ENCODE peak calls at places on chromosomes 4 and X, in nine cellular contexts. B is LoVo; Z is iPS-NIHi11; O is ecto neural progenitor cell; P is activated CD8-positive, alpha-beta memory T cell treated with anti-CD3 and anti-CD28 coated beads for 1 hour; F is brain microvascular endothelial cell; J is EH; I is GM12865; N is stimulated activated CD4-positive, alpha-beta T cell treated with anti-CD3 and anti-CD28 coated beads, TNF-alpha, amount 100 ng/mL, for 4 hours. A is an unnamed sample.

GRCh38 chr4:42568610-42569207 is 88.2 kb downstream of the ATP8A1 start:
- DNase-seq in F (peak; percentile 69), Z (peak; percentile 60), O (peak; percentile 53), P (peak; percentile 31), B (peak; percentile 70), J (peak; percentile 59), N (no peak), I (peak; percentile 85), A (peak; percentile 53)

GRCh38 chrX:46375831-46376230 is 169.4 kb downstream of the ZNF674 start:
- DNase-seq in I (no peak), N (no peak), F (no peak), O (no peak), Z (no peak), J (no peak), B (peak; percentile 22), P (no peak), A (no peak)

GRCh38 chr4:2333916-2334644 is 72.2 kb upstream of the MXD4 start:
- DNase-seq in I (no peak), B (no peak), N (no peak), O (peak; percentile 48), Z (no peak), P (no peak), F (no peak), J (no peak), A (no peak)

GRCh38 chrX:13219990-13220764 is 99.7 kb downstream of the ATXN3L start:
- DNase-seq in I (no peak), Z (no peak), P (no peak), N (no peak), O (no peak), F (peak; percentile 25), J (peak; percentile 51), B (peak; percentile 6), A (no peak)

GRCh38 chrX:70444326-70445196 is at the start of gene DLG3:
- DNase-seq in Z (peak; percentile 73), F (no peak), O (peak; percentile 74), I (no peak), N (no peak), B (no peak), P (no peak), J (peak; percentile 69), A (peak; percentile 16)

GRCh38 chr4:22487333-22487732 is 28.5 kb downstream of the ADGRA3 start:
- DNase-seq in I (peak; percentile 21), O (no peak), F (no peak), P (no peak), B (no peak), N (no peak), J (no peak), Z (no peak), A (no peak)

GRCh38 chrX:119537487-119537886 is 27.7 kb downstream of the STEEP1 start:
- DNase-seq in P (no peak), J (no peak), F (no peak), O (no peak), I (no peak), B (no peak), Z (no peak), N (no peak), A (no peak)

GRCh38 chrX:28586891-28587635 is at the start of gene IL1RAPL1:
- DNase-seq in P (no peak), O (no peak), B (peak; percentile 12), I (peak; percentile 3), J (peak; percentile 23), N (no peak), Z (no peak), F (peak; percentile 56), A (no peak)

GRCh38 chr4:126268106-126268505 is 953.4 kb downstream of the FAT4 start:
- DNase-seq in O (no peak), Z (no peak), I (no peak), F (no peak), B (no peak), P (no peak), J (peak; percentile 15), N (no peak), A (no peak)

GRCh38 chrX:131895002-131895401 is 128.1 kb upstream of the STK26 start:
- DNase-seq in I (no peak), F (peak; percentile 12), B (no peak), Z (no peak), O (no peak), N (no peak), P (no peak), J (no peak), A (no peak)

GRCh38 chr4:140094701-140095420 is 59.1 kb downstream of the MAML3 start:
- DNase-seq in B (no peak), J (no peak), O (no peak), N (peak; percentile 30), P (peak; percentile 27), I (no peak), F (no peak), Z (peak; percentile 47), A (no peak)

GRCh38 chr4:89069481-89069880 is 12.5 kb upstream of the FAM13A start:
- DNase-seq in F (no peak), Z (no peak), O (no peak), I (peak; percentile 45), B (no peak), J (no peak), N (no peak), P (no peak), A (no peak)

GRCh38 chrX:3639236-3639635 is 74.2 kb downstream of the PRKX start:
- DNase-seq in N (no peak), J (no peak), Z (no peak), I (peak; percentile 31), P (no peak), B (no peak), F (no peak), O (no peak), A (no peak)

GRCh38 chrX:13357925-13358324 is 38.1 kb upstream of the ATXN3L start:
- DNase-seq in Z (no peak), P (no peak), B (no peak), O (peak; percentile 53), N (no peak), F (peak; percentile 47), I (no peak), J (peak; percentile 59), A (no peak)

GRCh38 chrX:86806786-86807185 is 658.5 kb downstream of the DACH2 start:
- DNase-seq in Z (peak; percentile 21), N (no peak), O (no peak), F (peak; percentile 2), J (no peak), P (no peak), B (peak; percentile 1), I (peak; percentile 1), A (peak; percentile 20)

GRCh38 chrX:122565952-122566351 is 618.1 kb upstream of the GRIA3 start:
- DNase-seq in I (no peak), P (no peak), B (no peak), O (no peak), J (peak; percentile 98), F (peak; percentile 85), Z (no peak), N (no peak), A (no peak)

GRCh38 chr4:149964001-149964400 is 114.2 kb upstream of the DCLK2 start:
- DNase-seq in P (no peak), O (no peak), Z (no peak), N (no peak), B (no peak), I (no peak), F (no peak), J (no peak), A (no peak)

GRCh38 chr4:175791221-175791620 is 20.8 kb downstream of the GPM6A start:
- DNase-seq in I (no peak), F (no peak), J (no peak), P (no peak), O (no peak), B (no peak), Z (no peak), N (no peak), A (no peak)

GRCh38 chr4:183858011-183858615 is 47.0 kb upstream of the STOX2 start:
- DNase-seq in F (no peak), P (no peak), Z (peak; percentile 28), N (no peak), O (peak; percentile 75), B (no peak), J (no peak), I (no peak), A (no peak)

GRCh38 chr4:36351082-36351666 is 69.8 kb downstream of the DTHD1 start:
- DNase-seq in J (no peak), O (peak; percentile 64), P (peak; percentile 59), N (peak; percentile 46), F (peak; percentile 16), B (peak; percentile 50), Z (peak; percentile 40), I (peak; percentile 81), A (peak; percentile 30)

GRCh38 chrX:45622538-45622937 is 421.9 kb upstream of the DIPK2B start:
- DNase-seq in P (no peak), F (no peak), N (no peak), O (no peak), I (no peak), Z (no peak), B (no peak), J (peak; percentile 81), A (no peak)

GRCh38 chr4:748461-748860 is 42.8 kb downstream of the PCGF3 start:
- DNase-seq in F (no peak), B (no peak), J (no peak), P (no peak), O (no peak), I (no peak), Z (no peak), N (no peak), A (no peak)

GRCh38 chr4:4762909-4763814 is 96.3 kb upstream of the MSX1 start:
- DNase-seq in Z (peak; percentile 43), N (no peak), I (peak; percentile 94), J (peak; percentile 87), B (no peak), O (peak; percentile 67), F (peak; percentile 52), P (no peak), A (peak; percentile 82)

GRCh38 chr4:152928286-152928685 is 7.8 kb upstream of the FHDC1 start:
- DNase-seq in I (no peak), J (no peak), P (no peak), O (no peak), F (no peak), Z (no peak), N (no peak), B (no peak), A (no peak)

GRCh38 chr4:98399915-98400314 is 138.7 kb downstream of the RAP1GDS1 start:
- DNase-seq in Z (no peak), O (no peak), F (no peak), B (no peak), J (no peak), P (no peak), N (no peak), I (no peak), A (no peak)

GRCh38 chrX:49246541-49246940 is 11.3 kb downstream of the CCDC22 start:
- DNase-seq in O (no peak), Z (no peak), B (no peak), I (no peak), J (no peak), F (no peak), N (no peak), P (no peak), A (no peak)

GRCh38 chrX:148135738-148136137 is 154.6 kb downstream of the FMR1NB start:
- DNase-seq in N (no peak), O (no peak), Z (no peak), F (no peak), I (no peak), B (no peak), P (no peak), J (no peak), A (no peak)

GRCh38 chrX:118271770-118272169 is 74.1 kb upstream of the WDR44 start:
- DNase-seq in B (no peak), F (peak; percentile 16), O (no peak), P (no peak), I (no peak), N (no peak), Z (no peak), J (no peak), A (no peak)

GRCh38 chrX:125407314-125407713 is 87.6 kb downstream of the TEX13C start:
- DNase-seq in B (no peak), O (no peak), J (no peak), Z (no peak), P (no peak), I (no peak), N (no peak), F (no peak), A (no peak)

GRCh38 chrX:127708155-127708554 is 344.0 kb downstream of the ACTRT1 start:
- DNase-seq in O (no peak), F (no peak), Z (no peak), J (no peak), I (no peak), P (no peak), N (no peak), B (peak; percentile 6), A (no peak)

GRCh38 chr4:1207603-1208265 is 35.4 kb upstream of the SPON2 start:
- DNase-seq in J (peak; percentile 53), I (no peak), N (no peak), B (no peak), F (no peak), O (no peak), Z (peak; percentile 48), P (no peak), A (no peak)

A was measured in GM13977.